ENCODE peak calls at places on chromosomes 13 and 19, in eight cellular contexts. One of them, this sample, is unnamed. For H3K27me3, the result is how much of the 10 kb centered on the place peaks cover.

GRCh38 chr13:45490068-45490467 is 25.3 kb downstream of the COG3 start:
- DNase-seq in uterus: no peak
- DNase-seq in thoracic aorta: no peak
- DNase-seq in cardiac muscle cell: peak
- DNase-seq in heart right ventricle: no peak
- DNase-seq in AG04450: no peak
- DNase-seq in left lung: no peak
- DNase-seq in dorsolateral prefrontal cortex: no peak
- DNase-seq in this sample: no peak

GRCh38 chr19:41443813-41444455 is 978 bp downstream of the ERICH4 start:
- DNase-seq in thoracic aorta: no peak
- DNase-seq in AG04450: no peak
- DNase-seq in uterus: no peak
- DNase-seq in left lung: no peak
- DNase-seq in heart right ventricle: no peak
- DNase-seq in dorsolateral prefrontal cortex: no peak
- DNase-seq in cardiac muscle cell: no peak
- DNase-seq in this sample: no peak

GRCh38 chr19:2727640-2727944 is 6.4 kb upstream of the DIRAS1 start:
- DNase-seq in AG04450: no peak
- DNase-seq in uterus: no peak
- DNase-seq in dorsolateral prefrontal cortex: no peak
- DNase-seq in thoracic aorta: no peak
- DNase-seq in cardiac muscle cell: no peak
- DNase-seq in heart right ventricle: no peak
- DNase-seq in left lung: no peak
- DNase-seq in this sample: no peak

GRCh38 chr13:73406454-73406853 is 347.6 kb downstream of the KLF5 start:
- DNase-seq in left lung: no peak
- DNase-seq in cardiac muscle cell: no peak
- DNase-seq in heart right ventricle: no peak
- DNase-seq in dorsolateral prefrontal cortex: no peak
- DNase-seq in uterus: no peak
- DNase-seq in thoracic aorta: no peak
- DNase-seq in AG04450: no peak
- DNase-seq in this sample: no peak

GRCh38 chr13:42728507-42729180 is 52.7 kb upstream of the FAM216B start:
- DNase-seq in cardiac muscle cell: no peak
- DNase-seq in AG04450: no peak
- DNase-seq in thoracic aorta: no peak
- DNase-seq in left lung: no peak
- DNase-seq in heart right ventricle: no peak
- DNase-seq in dorsolateral prefrontal cortex: no peak
- DNase-seq in uterus: no peak
- DNase-seq in this sample: no peak

GRCh38 chr13:78238911-78239310 is 320.3 kb upstream of the EDNRB start:
- DNase-seq in left lung: no peak
- DNase-seq in dorsolateral prefrontal cortex: no peak
- DNase-seq in thoracic aorta: no peak
- DNase-seq in AG04450: no peak
- DNase-seq in uterus: no peak
- DNase-seq in cardiac muscle cell: no peak
- DNase-seq in heart right ventricle: no peak
- DNase-seq in this sample: no peak

GRCh38 chr19:55641376-55642152 is 762 bp downstream of the ZNF580 start:
- DNase-seq in cardiac muscle cell: peak
- DNase-seq in thoracic aorta: no peak
- DNase-seq in heart right ventricle: no peak
- DNase-seq in dorsolateral prefrontal cortex: no peak
- DNase-seq in uterus: no peak
- DNase-seq in left lung: no peak
- DNase-seq in AG04450: no peak
- DNase-seq in this sample: no peak

GRCh38 chr13:112968910-112969691 is at the start of gene MCF2L:
- DNase-seq in dorsolateral prefrontal cortex: peak
- DNase-seq in thoracic aorta: no peak
- DNase-seq in heart right ventricle: peak
- DNase-seq in AG04450: no peak
- DNase-seq in left lung: no peak
- DNase-seq in uterus: no peak
- DNase-seq in cardiac muscle cell: peak
- DNase-seq in this sample: no peak

GRCh38 chr19:38070573-38070972 is 153.4 kb downstream of the DPF1 start:
- DNase-seq in AG04450: peak
- DNase-seq in dorsolateral prefrontal cortex: no peak
- DNase-seq in thoracic aorta: no peak
- DNase-seq in left lung: no peak
- DNase-seq in heart right ventricle: no peak
- DNase-seq in cardiac muscle cell: no peak
- DNase-seq in uterus: no peak
- DNase-seq in this sample: peak

GRCh38 chr19:43476606-43477005 is 11.2 kb upstream of the LYPD3 start:
- DNase-seq in dorsolateral prefrontal cortex: no peak
- DNase-seq in left lung: no peak
- DNase-seq in uterus: no peak
- DNase-seq in cardiac muscle cell: no peak
- DNase-seq in heart right ventricle: no peak
- DNase-seq in thoracic aorta: no peak
- DNase-seq in AG04450: peak
- DNase-seq in this sample: peak

GRCh38 chr13:33053397-33054066 is 37.3 kb downstream of the KL start:
- DNase-seq in uterus: no peak
- DNase-seq in thoracic aorta: no peak
- DNase-seq in dorsolateral prefrontal cortex: no peak
- DNase-seq in AG04450: no peak
- DNase-seq in cardiac muscle cell: no peak
- DNase-seq in left lung: no peak
- DNase-seq in heart right ventricle: no peak
- DNase-seq in this sample: no peak

GRCh38 chr13:98543380-98544104 is 33.4 kb downstream of the STK24 start:
- DNase-seq in thoracic aorta: no peak
- DNase-seq in left lung: no peak
- DNase-seq in cardiac muscle cell: no peak
- DNase-seq in AG04450: no peak
- DNase-seq in dorsolateral prefrontal cortex: no peak
- DNase-seq in uterus: no peak
- DNase-seq in heart right ventricle: no peak
- DNase-seq in this sample: no peak

GRCh38 chr19:3494051-3494450 is 6.4 kb downstream of the DOHH start:
- DNase-seq in uterus: no peak
- DNase-seq in AG04450: no peak
- DNase-seq in cardiac muscle cell: peak
- DNase-seq in thoracic aorta: no peak
- DNase-seq in dorsolateral prefrontal cortex: peak
- DNase-seq in heart right ventricle: no peak
- DNase-seq in left lung: no peak
- DNase-seq in this sample: no peak

GRCh38 chr19:56105090-56105701 is 15.9 kb downstream of the ZNF787 start:
- DNase-seq in AG04450: no peak
- DNase-seq in heart right ventricle: peak
- DNase-seq in cardiac muscle cell: peak
- DNase-seq in left lung: peak
- DNase-seq in uterus: peak
- DNase-seq in thoracic aorta: peak
- DNase-seq in dorsolateral prefrontal cortex: peak
- DNase-seq in this sample: peak

GRCh38 chr13:45207319-45207718 is 6.5 kb upstream of the KCTD4 start:
- DNase-seq in uterus: no peak
- DNase-seq in heart right ventricle: no peak
- DNase-seq in cardiac muscle cell: no peak
- DNase-seq in left lung: no peak
- DNase-seq in thoracic aorta: no peak
- DNase-seq in AG04450: no peak
- DNase-seq in dorsolateral prefrontal cortex: no peak
- DNase-seq in this sample: no peak

GRCh38 chr19:16714702-16715294 is 4.8 kb upstream of the NWD1 start:
- DNase-seq in uterus: no peak
- DNase-seq in left lung: peak
- DNase-seq in cardiac muscle cell: peak
- DNase-seq in AG04450: no peak
- DNase-seq in thoracic aorta: no peak
- DNase-seq in dorsolateral prefrontal cortex: peak
- DNase-seq in heart right ventricle: peak
- DNase-seq in this sample: no peak

GRCh38 chr19:28633223-28634030 is 579.5 kb downstream of the UQCRFS1 start:
- DNase-seq in uterus: no peak
- DNase-seq in cardiac muscle cell: peak
- DNase-seq in thoracic aorta: no peak
- DNase-seq in left lung: peak
- DNase-seq in heart right ventricle: no peak
- DNase-seq in dorsolateral prefrontal cortex: no peak
- DNase-seq in AG04450: no peak
- DNase-seq in this sample: peak

GRCh38 chr13:93786846-93787245 is 560.2 kb downstream of the GPC6 start:
- DNase-seq in cardiac muscle cell: no peak
- DNase-seq in uterus: no peak
- DNase-seq in dorsolateral prefrontal cortex: no peak
- DNase-seq in left lung: no peak
- DNase-seq in AG04450: no peak
- DNase-seq in heart right ventricle: no peak
- DNase-seq in thoracic aorta: no peak
- DNase-seq in this sample: no peak

GRCh38 chr13:72842991-72843390 is 61.1 kb downstream of the PIBF1 start:
- DNase-seq in cardiac muscle cell: no peak
- DNase-seq in uterus: no peak
- DNase-seq in left lung: no peak
- DNase-seq in dorsolateral prefrontal cortex: no peak
- DNase-seq in AG04450: no peak
- DNase-seq in heart right ventricle: no peak
- DNase-seq in thoracic aorta: no peak
- DNase-seq in this sample: no peak

GRCh38 chr13:77729502-77730221 is 32.2 kb downstream of the SLAIN1 start:
- DNase-seq in uterus: no peak
- DNase-seq in dorsolateral prefrontal cortex: no peak
- DNase-seq in heart right ventricle: no peak
- DNase-seq in cardiac muscle cell: no peak
- DNase-seq in thoracic aorta: no peak
- DNase-seq in AG04450: no peak
- DNase-seq in left lung: no peak
- DNase-seq in this sample: no peak

GRCh38 chr19:11243798-11244169 is 4.4 kb downstream of the ANGPTL8 start:
- DNase-seq in AG04450: no peak
- DNase-seq in heart right ventricle: no peak
- DNase-seq in uterus: no peak
- DNase-seq in cardiac muscle cell: no peak
- DNase-seq in dorsolateral prefrontal cortex: no peak
- DNase-seq in left lung: no peak
- DNase-seq in thoracic aorta: no peak
- DNase-seq in this sample: no peak
- H3K4me3 ChIP-seq in AG04450: peak
- H3K4me3 ChIP-seq in heart right ventricle: no peak
- H3K4me3 ChIP-seq in uterus: no peak
- H3K4me3 ChIP-seq in cardiac muscle cell: no peak
- H3K4me3 ChIP-seq in dorsolateral prefrontal cortex: no peak
- H3K4me3 ChIP-seq in left lung: no peak
- H3K4me3 ChIP-seq in thoracic aorta: peak
- H3K4me3 ChIP-seq in this sample: no peak

DNA sequence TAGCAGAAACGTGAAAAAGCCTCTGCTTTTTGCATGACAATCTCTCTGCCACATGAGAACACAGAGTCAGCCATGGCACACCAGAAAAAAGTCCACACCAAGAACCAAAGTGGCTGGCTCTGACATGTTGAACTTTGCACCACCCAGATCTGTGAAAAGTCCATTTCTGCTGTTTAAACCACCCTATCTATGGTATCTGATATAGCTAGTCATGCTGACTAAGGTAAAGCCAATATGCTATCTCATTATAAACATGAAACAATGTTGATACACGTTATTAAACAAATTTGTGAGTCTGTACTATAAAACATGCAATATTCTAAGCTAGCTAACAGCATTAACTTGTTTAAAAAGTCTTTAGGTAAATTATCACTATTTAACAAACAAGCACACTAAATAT is 21.0 kb upstream of the ZNF432 start:
- DNase-seq in cardiac muscle cell: no peak
- DNase-seq in AG04450: no peak
- DNase-seq in dorsolateral prefrontal cortex: no peak
- DNase-seq in thoracic aorta: no peak
- DNase-seq in heart right ventricle: no peak
- DNase-seq in uterus: no peak
- DNase-seq in left lung: no peak
- DNase-seq in this sample: no peak
- TF ChIP-seq CTCF in cardiac muscle cell: no peak
- TF ChIP-seq CTCF in AG04450: no peak
- TF ChIP-seq CTCF in dorsolateral prefrontal cortex: no peak
- TF ChIP-seq CTCF in thoracic aorta: no peak
- TF ChIP-seq CTCF in heart right ventricle: no peak
- TF ChIP-seq CTCF in uterus: no peak
- TF ChIP-seq CTCF in left lung: no peak
- TF ChIP-seq CTCF in this sample: no peak

DNA sequence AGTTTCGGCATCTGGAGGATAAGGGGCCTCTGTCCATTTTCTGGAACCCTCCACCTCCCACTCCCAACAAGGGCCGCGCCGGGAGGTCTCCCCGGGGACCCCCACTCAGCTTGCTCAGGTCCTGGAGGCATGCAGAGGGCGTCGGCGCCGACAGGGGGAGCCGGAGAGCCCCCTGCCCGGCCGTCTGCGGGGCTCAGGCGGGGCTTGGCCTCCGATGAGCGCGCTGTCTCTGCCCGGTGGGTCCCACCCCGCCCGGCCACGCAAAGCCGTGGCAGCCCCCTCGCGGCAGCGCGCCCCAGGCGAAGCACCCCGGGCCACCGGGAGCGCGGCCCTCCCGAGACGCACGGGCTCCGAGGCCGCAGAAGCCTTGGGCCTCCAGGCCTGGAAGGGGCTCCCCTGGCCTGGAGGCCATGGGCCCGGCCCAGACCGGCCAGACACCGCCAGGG is 149.7 kb upstream of the ZNF536 start:
- DNase-seq in AG04450: no peak
- DNase-seq in thoracic aorta: no peak
- DNase-seq in heart right ventricle: no peak
- DNase-seq in uterus: no peak
- DNase-seq in left lung: no peak
- DNase-seq in dorsolateral prefrontal cortex: no peak
- DNase-seq in cardiac muscle cell: peak
- DNase-seq in this sample: no peak
- H3K27me3 ChIP-seq in AG04450: under half
- H3K27me3 ChIP-seq in thoracic aorta: under half
- H3K27me3 ChIP-seq in heart right ventricle: half or more
- H3K27me3 ChIP-seq in uterus: under half
- H3K27me3 ChIP-seq in left lung: half or more
- H3K27me3 ChIP-seq in dorsolateral prefrontal cortex: under half
- H3K27me3 ChIP-seq in cardiac muscle cell: half or more
- H3K27me3 ChIP-seq in this sample: under half

DNA sequence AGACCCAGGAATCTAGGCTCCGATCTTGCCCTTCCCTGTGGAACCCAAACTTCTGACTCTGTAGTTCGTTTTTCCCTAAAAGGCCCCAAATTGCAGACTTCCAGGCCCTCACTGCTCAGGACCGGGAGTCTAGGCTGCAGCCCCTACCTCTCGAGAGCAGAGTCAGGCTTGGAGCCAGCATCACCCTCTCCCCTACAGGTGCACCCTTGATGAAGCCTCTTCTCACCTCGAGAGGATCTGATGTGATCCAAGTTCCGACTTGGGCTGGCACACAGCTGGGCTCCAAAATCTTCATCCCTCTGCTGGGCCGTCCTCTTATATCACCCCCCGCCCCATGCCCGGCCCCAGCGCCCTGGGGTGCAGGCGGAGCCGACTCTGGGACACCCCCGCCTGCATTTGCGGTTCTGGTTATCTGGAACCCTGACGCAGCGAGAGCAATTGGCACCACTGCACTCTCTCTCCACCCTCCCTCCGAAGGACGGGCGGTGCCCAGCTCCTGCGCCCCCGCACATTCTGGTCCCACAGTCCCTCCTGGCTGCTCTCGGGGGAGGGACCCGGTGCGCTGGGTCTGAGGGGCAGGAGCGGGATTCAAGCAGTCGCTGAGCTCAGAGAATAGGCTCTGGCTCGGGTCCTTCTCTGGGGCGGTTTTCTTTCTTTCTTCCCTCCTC is at the start of gene KLK7:
- DNase-seq in thoracic aorta: no peak
- DNase-seq in dorsolateral prefrontal cortex: peak
- DNase-seq in heart right ventricle: no peak
- DNase-seq in uterus: no peak
- DNase-seq in left lung: no peak
- DNase-seq in cardiac muscle cell: no peak
- DNase-seq in AG04450: no peak
- DNase-seq in this sample: no peak
- H3K4me3 ChIP-seq in thoracic aorta: no peak
- H3K4me3 ChIP-seq in dorsolateral prefrontal cortex: no peak
- H3K4me3 ChIP-seq in heart right ventricle: no peak
- H3K4me3 ChIP-seq in uterus: no peak
- H3K4me3 ChIP-seq in left lung: no peak
- H3K4me3 ChIP-seq in cardiac muscle cell: no peak
- H3K4me3 ChIP-seq in AG04450: no peak
- H3K4me3 ChIP-seq in this sample: peak